ENCODE peak calls at places on chromosome 17, in eight cellular contexts. S is AG04450, E is left ventricle myocardium inferior, F is tibial artery, K is pancreas, G is HAP-1, P is uterus, N is adipocyte. J is an unnamed sample. For H3K9me3, the result is how much of the 10 kb centered on the place peaks cover.

GRCh38 chr17:10702574-10702973 is 5.2 kb downstream of the ADPRM start:
- DNase-seq in P (no peak), E (no peak), S (no peak), F (no peak), K (no peak), G (no peak), N (no peak), J (no peak)

GRCh38 chr17:3557768-3558583 is at the start of gene TRPV3:
- DNase-seq in P (no peak), E (no peak), K (peak), N (no peak), F (no peak), G (no peak), S (no peak), J (peak)

GRCh38 chr17:43601280-43602050 is 55.3 kb upstream of the ETV4 start:
- DNase-seq in E (peak), K (peak), G (no peak), N (no peak), F (peak), S (no peak), P (peak), J (no peak)

GRCh38 chr17:351436-351713 is 1.2 kb downstream of the RPH3AL start:
- DNase-seq in K (no peak), P (no peak), S (no peak), F (no peak), E (no peak), G (no peak), N (no peak), J (no peak)

GRCh38 chr17:55426851-55427586 is 5.4 kb upstream of the MMD start:
- DNase-seq in E (no peak), N (peak), P (no peak), G (no peak), S (no peak), F (no peak), K (no peak), J (no peak)

GRCh38 chr17:63998050-63998720 is at the start of gene PRR29:
- DNase-seq in P (peak), N (peak), K (peak), F (no peak), G (peak), S (peak), E (peak), J (peak)

GRCh38 chr17:45050680-45051059 is 762 bp downstream of the DCAKD start:
- DNase-seq in G (no peak), N (peak), F (no peak), E (no peak), S (no peak), K (no peak), P (no peak), J (peak)

GRCh38 chr17:28645576-28645939 is 600 bp upstream of the BLTP2 start:
- DNase-seq in E (no peak), G (peak), F (no peak), P (no peak), S (no peak), N (no peak), K (no peak), J (no peak)

GRCh38 chr17:44780161-44780560 is 21.4 kb downstream of the ADAM11 start:
- DNase-seq in E (no peak), G (no peak), P (no peak), F (no peak), N (no peak), K (no peak), S (no peak), J (no peak)

GRCh38 chr17:18950944-18951905 is 740 bp upstream of the SLC5A10 start:
- DNase-seq in S (no peak), E (peak), N (no peak), F (no peak), K (peak), P (no peak), G (no peak), J (no peak)

GRCh38 chr17:885971-886571 is 93.5 kb downstream of the NXN start:
- DNase-seq in G (no peak), E (peak), P (peak), K (peak), F (peak), N (no peak), S (no peak), J (no peak)

GRCh38 chr17:34503804-34504203 is 75.6 kb upstream of the TMEM132E start:
- DNase-seq in E (peak), N (no peak), P (no peak), G (no peak), S (no peak), K (no peak), F (peak), J (no peak)

GRCh38 chr17:246851-247421 is 65.5 kb upstream of the DOC2B start:
- DNase-seq in N (no peak), E (peak), G (no peak), P (no peak), F (peak), S (no peak), K (peak), J (no peak)

GRCh38 chr17:38403491-38403890 is 24.8 kb upstream of the ARHGAP23 start:
- DNase-seq in S (no peak), P (no peak), G (no peak), E (no peak), N (no peak), K (no peak), F (no peak), J (no peak)

GRCh38 chr17:29045734-29046133 is 2.8 kb downstream of the PIPOX start:
- DNase-seq in P (no peak), G (no peak), E (no peak), K (no peak), F (no peak), S (no peak), N (no peak), J (no peak)

GRCh38 chr17:28644782-28645575 is at the start of gene BLTP2:
- DNase-seq in F (peak), E (peak), S (peak), P (peak), G (peak), K (peak), N (peak), J (peak)

GRCh38 chr17:29593546-29594440 is 861 bp downstream of the ANKRD13B start:
- DNase-seq in E (no peak), F (no peak), P (peak), N (peak), S (no peak), G (peak), K (peak), J (no peak)

GRCh38 chr17:35930211-35931065 is at the start of gene RDM1:
- DNase-seq in F (peak), E (peak), P (no peak), K (peak), G (peak), N (peak), S (peak), J (peak)

GRCh38 chr17:9802294-9802693 is 10.9 kb upstream of the DHRS7C start:
- DNase-seq in E (peak), S (no peak), K (no peak), P (no peak), F (no peak), N (no peak), G (no peak), J (no peak)

GRCh38 chr17:66466933-66467367 is 164.5 kb downstream of the PRKCA start:
- DNase-seq in K (no peak), S (peak), N (peak), P (peak), E (no peak), G (no peak), F (no peak), J (no peak)

GRCh38 chr17:2736956-2737355 is 12.5 kb downstream of the CCDC92B start:
- DNase-seq in P (no peak), E (no peak), G (no peak), K (no peak), F (no peak), N (no peak), S (no peak), J (no peak)

GRCh38 chr17:74712756-74713155 is at the start of gene CD300LF:
- DNase-seq in G (no peak), S (no peak), F (peak), N (no peak), E (peak), P (no peak), K (no peak), J (no peak)

GRCh38 chr17:4008082-4008435 is 43.8 kb upstream of the ATP2A3 start:
- DNase-seq in F (no peak), P (no peak), N (no peak), S (no peak), G (no peak), E (no peak), K (no peak), J (no peak)

GRCh38 chr17:36592316-36592710 is 634 bp downstream of the DHRS11 start:
- DNase-seq in G (no peak), E (no peak), S (no peak), K (peak), P (no peak), N (peak), F (no peak), J (no peak)

GRCh38 chr17:48374650-48375230 is 55.3 kb downstream of the SKAP1 start:
- DNase-seq in G (peak), K (peak), P (no peak), N (no peak), E (no peak), S (no peak), F (peak), J (peak)

GRCh38 chr17:42027961-42028790 is 8.3 kb downstream of the NKIRAS2 start:
- DNase-seq in P (no peak), S (no peak), G (no peak), N (no peak), E (no peak), F (no peak), K (no peak), J (no peak)

GRCh38 chr17:31660684-31661083 is 198.4 kb downstream of the COPRS start:
- DNase-seq in F (no peak), N (no peak), E (no peak), G (no peak), K (no peak), S (no peak), P (no peak), J (no peak)
- H3K9me3 ChIP-seq in F (under half), N (under half), E (under half), G (under half), K (under half), S (under half), P (under half), J (under half)

GRCh38 chr17:82944990-82945389 is 105.2 kb upstream of the ZNF750 start:
- DNase-seq in P (no peak), F (no peak), G (no peak), K (no peak), N (no peak), S (no peak), E (no peak), J (no peak)

GRCh38 chr17:82947051-82947991 is 107.5 kb upstream of the ZNF750 start:
- DNase-seq in P (peak), G (no peak), F (no peak), K (no peak), N (no peak), S (no peak), E (peak), J (no peak)

GRCh38 chr17:82943751-82944150 is 103.9 kb upstream of the ZNF750 start:
- DNase-seq in S (no peak), P (no peak), F (no peak), K (no peak), E (peak), N (no peak), G (no peak), J (no peak)

GRCh38 chr17:82948081-82948511 is 108.3 kb upstream of the ZNF750 start:
- DNase-seq in P (peak), K (no peak), F (no peak), G (no peak), E (peak), N (no peak), S (no peak), J (no peak)

GRCh38 chr17:82946081-82946480 is 106.3 kb upstream of the ZNF750 start:
- DNase-seq in F (no peak), P (no peak), S (no peak), E (no peak), N (no peak), K (no peak), G (no peak), J (no peak)
- H3K9me3 ChIP-seq in F (under half), P (under half), S (half or more), E (under half), N (under half), K (under half), G (under half), J (under half)

GRCh38 chr17:22506231-22506630 is 813.9 kb downstream of the KCNJ18 start:
- DNase-seq in S (no peak), G (no peak), F (no peak), K (no peak), N (no peak), P (no peak), E (no peak), J (no peak)
- H3K9me3 ChIP-seq in S (half or more), G (under half), F (under half), K (under half), N (under half), P (under half), E (under half), J (under half)

GRCh38 chr17:77704048-77704815 is 254.3 kb upstream of the TNRC6C start:
- DNase-seq in S (no peak), E (no peak), G (no peak), K (no peak), N (no peak), P (no peak), F (no peak), J (no peak)
- H3K9me3 ChIP-seq in S (under half), E (under half), G (under half), K (under half), N (half or more), P (under half), F (under half), J (under half)

GRCh38 chr17:6437466-6437865 is 2.5 kb upstream of the AIPL1 start:
- DNase-seq in S (no peak), E (no peak), K (no peak), N (no peak), P (no peak), G (no peak), F (no peak), J (no peak)

GRCh38 chr17:6437956-6438355 is 3.0 kb upstream of the AIPL1 start:
- DNase-seq in S (no peak), G (no peak), E (no peak), K (no peak), P (no peak), F (no peak), N (no peak), J (no peak)

GRCh38 chr17:6443692-6444572 is at the start of gene PIMREG:
- DNase-seq in G (peak), S (peak), F (peak), E (peak), N (peak), P (peak), K (peak), J (peak)

GRCh38 chr17:6442775-6443174 is 1.5 kb upstream of the PIMREG start:
- DNase-seq in K (no peak), S (no peak), N (no peak), G (no peak), P (no peak), E (no peak), F (no peak), J (no peak)

DNA sequence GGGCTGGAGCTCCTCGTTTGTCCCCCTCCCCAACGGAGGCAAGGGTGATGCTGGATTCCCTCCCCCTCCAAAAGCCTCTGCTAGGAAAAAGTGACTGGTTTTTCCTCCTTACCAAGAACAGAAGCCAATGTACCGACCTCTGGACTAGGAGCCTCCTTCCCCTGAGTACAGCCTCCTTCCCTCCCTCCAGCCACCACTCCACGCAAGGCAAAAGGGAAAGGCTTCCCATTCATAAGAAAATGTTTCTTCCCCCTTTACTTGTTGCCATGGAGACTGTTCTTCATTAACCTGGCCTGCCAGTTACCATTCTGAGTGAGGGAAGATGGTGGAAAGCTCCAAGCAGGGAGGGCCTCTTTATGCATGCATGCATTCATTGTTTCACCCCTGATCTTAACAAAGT is 4.3 kb upstream of the PIMREG start:
- DNase-seq in P (no peak), N (no peak), E (no peak), K (no peak), F (no peak), S (no peak), G (no peak), J (no peak)
- H3K9me3 ChIP-seq in P (under half), N (under half), E (under half), K (under half), F (under half), S (under half), G (under half), J (under half)

GRCh38 chr17:75891605-75892555 is 4.9 kb downstream of the TRIM65 start:
- DNase-seq in E (no peak), K (no peak), G (no peak), S (no peak), N (no peak), F (no peak), P (no peak), J (no peak)

GRCh38 chr17:75889454-75889853 is 7.3 kb downstream of the TRIM65 start:
- DNase-seq in E (no peak), G (no peak), P (no peak), F (no peak), S (no peak), K (no peak), N (no peak), J (no peak)

GRCh38 chr17:75892556-75893224 is 4.1 kb downstream of the TRIM65 start:
- DNase-seq in P (no peak), N (no peak), S (no peak), F (no peak), G (no peak), E (no peak), K (no peak), J (no peak)

GRCh38 chr17:75893305-75894048 is 3.3 kb downstream of the TRIM65 start:
- DNase-seq in G (no peak), E (no peak), P (no peak), K (no peak), F (no peak), S (no peak), N (no peak), J (no peak)

DNA sequence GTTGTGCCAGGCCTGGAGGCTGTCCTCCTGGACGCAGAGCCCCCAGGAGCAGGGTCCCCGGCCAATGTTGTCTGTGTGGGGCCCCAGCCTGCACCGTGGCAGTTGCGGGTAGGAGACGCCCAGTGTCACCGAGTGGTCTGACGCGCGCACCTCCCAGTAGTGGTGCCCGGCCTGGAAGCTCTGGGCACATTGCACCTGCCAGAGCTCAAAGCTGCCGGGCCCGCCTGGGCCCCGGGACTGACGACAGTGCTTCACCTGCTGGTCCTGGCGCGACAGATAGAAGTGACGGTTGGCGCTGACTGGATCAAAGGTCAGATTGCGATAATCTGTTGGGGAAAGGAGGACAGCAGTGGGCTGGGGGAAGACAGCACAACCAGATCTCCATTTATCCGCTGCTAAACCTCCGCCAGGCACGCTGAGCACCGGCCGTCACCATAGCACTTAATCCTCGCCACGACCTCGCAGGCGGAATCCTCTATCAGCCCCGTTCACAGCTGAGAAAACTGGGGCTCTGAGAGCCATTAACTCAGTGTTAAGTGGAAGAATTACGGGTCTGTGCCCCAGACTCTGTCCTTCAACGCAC is 5.6 kb downstream of the TRIM65 start:
- DNase-seq in P (no peak), G (no peak), S (no peak), F (no peak), E (no peak), K (no peak), N (no peak), J (no peak)
- H3K9me3 ChIP-seq in P (under half), G (under half), S (under half), F (under half), E (under half), K (under half), N (under half), J (under half)

GRCh38 chr17:71287246-71287828 is 833.5 kb upstream of the SOX9 start:
- DNase-seq in K (no peak), G (no peak), F (no peak), P (no peak), S (no peak), N (no peak), E (no peak), J (no peak)

GRCh38 chr17:71286625-71287024 is 834.2 kb upstream of the SOX9 start:
- DNase-seq in K (no peak), G (no peak), N (no peak), P (no peak), S (no peak), E (no peak), F (no peak), J (no peak)

GRCh38 chr17:71283486-71283885 is 837.3 kb upstream of the SOX9 start:
- DNase-seq in K (no peak), G (no peak), P (no peak), S (no peak), F (no peak), N (no peak), E (no peak), J (no peak)

DNA sequence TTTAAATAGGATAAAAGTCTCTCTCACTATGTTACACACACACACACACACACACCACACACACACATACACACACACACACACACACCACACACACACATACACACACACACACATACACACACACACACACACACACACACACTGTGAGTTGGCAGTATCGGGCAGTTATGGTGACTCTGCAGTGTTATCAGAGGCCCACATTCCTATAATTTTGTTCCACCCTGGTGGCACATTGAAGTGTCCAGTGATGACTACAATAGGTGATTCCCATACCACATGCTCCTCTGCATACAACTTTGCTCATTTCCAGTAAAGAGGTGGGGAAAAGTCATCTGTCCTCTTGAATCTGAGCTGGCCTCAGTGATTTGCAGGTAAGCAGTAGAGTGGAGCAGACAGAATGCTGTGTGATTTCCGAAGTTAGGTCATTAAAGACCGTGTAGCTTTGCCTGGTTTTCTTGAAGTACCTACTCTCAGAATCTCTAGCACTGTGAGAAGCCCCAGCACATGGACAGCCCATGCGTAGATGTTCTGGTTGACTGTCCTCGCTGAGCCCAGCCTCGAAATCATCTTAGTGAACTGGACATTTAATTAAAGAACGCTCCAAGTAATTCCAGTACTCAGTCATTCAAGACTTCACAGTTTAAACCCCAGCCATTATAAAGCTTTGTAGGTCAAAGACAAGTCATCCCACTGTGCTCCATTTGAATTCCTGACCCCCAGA is 836.6 kb upstream of the SOX9 start:
- DNase-seq in N (no peak), S (no peak), P (no peak), E (no peak), G (no peak), F (no peak), K (no peak), J (no peak)
- H3K9me3 ChIP-seq in N (under half), S (under half), P (under half), E (under half), G (under half), F (under half), K (under half), J (under half)

DNA sequence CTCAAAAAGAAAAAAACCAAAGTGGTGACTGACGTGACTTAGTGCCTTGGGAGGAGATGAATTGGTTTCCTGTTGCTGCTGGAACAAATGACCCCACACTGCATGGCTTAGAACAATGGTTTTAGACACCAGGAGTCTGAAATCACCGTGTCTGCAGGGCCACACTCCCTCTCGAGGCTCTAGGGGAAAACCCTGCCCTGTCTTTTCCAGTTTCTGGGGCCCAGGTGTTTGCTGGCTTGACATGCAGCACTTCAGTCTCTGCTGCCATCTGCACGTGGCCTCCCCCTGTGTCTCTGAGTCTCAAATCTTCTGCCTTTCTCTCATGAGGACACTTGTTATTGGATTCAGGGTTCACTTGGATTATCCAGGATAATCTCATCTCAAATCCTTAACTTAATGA is 323.8 kb upstream of the TNRC6C start:
- DNase-seq in S (no peak), K (no peak), F (no peak), P (no peak), E (no peak), N (no peak), G (no peak), J (no peak)
- H3K9me3 ChIP-seq in S (under half), K (under half), F (under half), P (under half), E (under half), N (under half), G (under half), J (under half)

GRCh38 chr17:50013079-50013478 is 18.1 kb upstream of the DLX3 start:
- DNase-seq in P (no peak), G (no peak), N (no peak), K (no peak), F (no peak), S (no peak), E (no peak), J (no peak)
- H3K9me3 ChIP-seq in P (under half), G (under half), N (under half), K (under half), F (under half), S (under half), E (half or more), J (under half)